ENCODE peak calls at places on chromosomes 3 and 15, in eight cellular contexts. I is tibial nerve, Y is brain microvascular endothelial cell, T is lower lobe of right lung, Q is OCI-LY7, P is uterus, E is dorsolateral prefrontal cortex, M is fibroblast of lung. H is an unnamed sample.

GRCh38 chr15:99169769-99170311 is 65.0 kb downstream of the SYNM start:
- DNase-seq in E (no peak), I (peak), M (peak), Y (peak), T (no peak), Q (no peak), P (peak), H (no peak)

GRCh38 chr15:78714890-78715289 is 73.9 kb upstream of the CHRNB4 start:
- DNase-seq in Y (no peak), T (no peak), M (peak), P (no peak), I (no peak), E (no peak), Q (peak), H (no peak)

GRCh38 chr15:34133511-34133910 is 31.6 kb downstream of the PGBD4 start:
- DNase-seq in T (no peak), I (no peak), Q (no peak), P (no peak), M (no peak), Y (no peak), E (no peak), H (no peak)

GRCh38 chr3:107644631-107645030 is 121.9 kb downstream of the BBX start:
- DNase-seq in I (no peak), P (no peak), Y (no peak), M (no peak), Q (no peak), E (no peak), T (no peak), H (peak)

GRCh38 chr3:11452988-11453847 is 181.0 kb downstream of the ATG7 start:
- DNase-seq in Y (peak), E (no peak), M (peak), T (no peak), P (peak), Q (no peak), I (no peak), H (no peak)

GRCh38 chr3:193572426-193572908 is 17.8 kb upstream of the ATP13A4 start:
- DNase-seq in Y (peak), Q (peak), E (peak), T (no peak), M (peak), P (peak), I (peak), H (peak)

GRCh38 chr15:25882466-25882865 is 19.3 kb upstream of the ATP10A start:
- DNase-seq in E (no peak), Y (peak), I (no peak), P (no peak), Q (no peak), M (no peak), T (no peak), H (no peak)

GRCh38 chr3:43499256-43499655 is 122.6 kb downstream of the ANO10 start:
- DNase-seq in T (no peak), M (no peak), Q (no peak), E (no peak), Y (no peak), I (no peak), P (no peak), H (no peak)

GRCh38 chr3:138381950-138382715 is 33.8 kb downstream of the MRAS start:
- DNase-seq in Q (no peak), E (peak), T (peak), I (peak), M (peak), Y (peak), P (peak), H (peak)

GRCh38 chr15:35182841-35183479 is 97.9 kb upstream of the NANOGP8 start:
- DNase-seq in T (no peak), Q (no peak), M (no peak), E (no peak), I (no peak), P (no peak), Y (no peak), H (no peak)

GRCh38 chr3:110974902-110975301 is 96.7 kb upstream of the NECTIN3 start:
- DNase-seq in P (no peak), T (no peak), I (no peak), Q (no peak), E (no peak), M (peak), Y (no peak), H (no peak)

GRCh38 chr3:190120161-190121060 is at the start of gene P3H2:
- DNase-seq in I (peak), P (peak), Y (peak), T (peak), E (peak), M (peak), Q (no peak), H (peak)

GRCh38 chr3:181103605-181104004 is 114.1 kb upstream of the DNAJC19 start:
- DNase-seq in T (no peak), Q (peak), I (no peak), E (no peak), M (peak), P (no peak), Y (no peak), H (peak)

GRCh38 chr3:116474356-116475200 is 29.3 kb upstream of the LSAMP start:
- DNase-seq in M (no peak), I (no peak), E (no peak), T (no peak), Q (no peak), Y (no peak), P (no peak), H (no peak)

GRCh38 chr15:98776607-98777281 is 128.4 kb downstream of the IGF1R start:
- DNase-seq in M (peak), Q (no peak), T (peak), Y (peak), E (no peak), P (peak), I (peak), H (no peak)

GRCh38 chr3:184687363-184688049 is 24.4 kb downstream of the MAGEF1 start:
- DNase-seq in E (no peak), Q (no peak), T (no peak), I (peak), P (peak), M (no peak), Y (no peak), H (no peak)

GRCh38 chr15:77421370-77421700 is 647 bp downstream of the HMG20A start:
- DNase-seq in T (no peak), P (no peak), I (no peak), Q (peak), E (no peak), Y (no peak), M (no peak), H (peak)

GRCh38 chr15:64490598-64491259 is 30.4 kb downstream of the ZNF609 start:
- DNase-seq in E (no peak), M (peak), I (no peak), Q (no peak), Y (no peak), P (no peak), T (no peak), H (no peak)

GRCh38 chr3:24145981-24146822 is 201.1 kb downstream of the NR1D2 start:
- DNase-seq in Y (peak), P (no peak), I (no peak), M (peak), E (no peak), Q (no peak), T (no peak), H (peak)

GRCh38 chr15:40847225-40847961 is 3.5 kb downstream of the SPINT1 start:
- DNase-seq in P (no peak), E (no peak), M (no peak), T (peak), Q (peak), I (peak), Y (peak), H (peak)

GRCh38 chr3:42535981-42536784 is 33.7 kb downstream of the VIPR1 start:
- DNase-seq in P (no peak), Q (peak), I (no peak), Y (peak), M (no peak), E (no peak), T (no peak), H (peak)

GRCh38 chr3:58521917-58522680 is 14.9 kb downstream of the ACOX2 start:
- DNase-seq in P (no peak), Y (no peak), T (no peak), I (no peak), E (no peak), Q (no peak), M (no peak), H (no peak)

GRCh38 chr15:51876169-51876568 is 46.7 kb downstream of the TMOD3 start:
- DNase-seq in P (no peak), E (no peak), Y (no peak), M (no peak), Q (no peak), T (no peak), I (no peak), H (no peak)

GRCh38 chr3:196641278-196642058 is 2.0 kb downstream of the NRROS start:
- DNase-seq in I (no peak), Q (no peak), E (peak), P (no peak), T (no peak), Y (no peak), M (no peak), H (no peak)

GRCh38 chr3:169865176-169865800 is 4.4 kb downstream of the LRRC31 start:
- DNase-seq in Y (no peak), I (no peak), P (no peak), Q (peak), E (no peak), M (no peak), T (no peak), H (no peak)

GRCh38 chr3:169365993-169366915 is 297.3 kb downstream of the MECOM start:
- DNase-seq in P (no peak), Q (no peak), E (no peak), T (no peak), I (no peak), Y (no peak), M (no peak), H (no peak)

GRCh38 chr15:40330368-40330836 is 6.9 kb downstream of the INAFM2 start:
- DNase-seq in P (peak), I (no peak), M (peak), E (no peak), Y (no peak), Q (no peak), T (peak), H (no peak)

GRCh38 chr3:17753271-17753992 is 11.0 kb upstream of the TBC1D5 start:
- DNase-seq in P (no peak), Q (no peak), E (no peak), Y (no peak), M (no peak), T (no peak), I (no peak), H (no peak)

GRCh38 chr3:17749705-17750293 is 7.4 kb upstream of the TBC1D5 start:
- DNase-seq in P (no peak), T (no peak), I (no peak), M (no peak), Q (no peak), Y (no peak), E (no peak), H (no peak)

GRCh38 chr3:17749281-17749680 is 6.8 kb upstream of the TBC1D5 start:
- DNase-seq in P (no peak), M (no peak), T (no peak), Y (no peak), E (no peak), I (no peak), Q (peak), H (no peak)

GRCh38 chr3:17752851-17753250 is 10.4 kb upstream of the TBC1D5 start:
- DNase-seq in I (no peak), M (no peak), Y (no peak), T (no peak), E (no peak), Q (no peak), P (no peak), H (no peak)

DNA sequence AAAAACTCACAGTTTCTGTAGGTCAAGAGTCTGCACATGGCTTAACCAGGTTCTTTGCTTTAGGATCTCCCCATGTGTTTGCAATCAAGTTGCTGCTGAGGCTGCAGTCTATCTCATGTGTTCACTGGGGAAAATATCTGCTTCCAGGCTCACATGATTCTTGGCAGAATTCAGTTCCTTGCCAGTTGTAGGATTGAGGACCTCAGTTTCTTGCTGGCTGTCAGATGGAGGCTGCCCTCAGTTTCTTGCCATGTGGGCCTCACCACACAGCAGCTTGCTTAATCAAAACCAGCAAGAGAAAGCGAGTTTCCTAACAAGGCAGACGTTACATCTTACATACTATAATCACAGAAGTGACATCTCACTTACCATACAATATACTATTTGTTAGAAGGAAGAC is 10.0 kb upstream of the TBC1D5 start:
- DNase-seq in T (no peak), Q (no peak), I (no peak), P (no peak), Y (no peak), E (no peak), M (no peak), H (no peak)
- TF ChIP-seq CTCF in T (no peak), Q (no peak), I (no peak), P (no peak), Y (no peak), E (no peak), M (no peak), H (no peak)

GRCh38 chr15:83107841-83108181 is 366 bp downstream of the TM6SF1 start:
- DNase-seq in I (no peak), Y (no peak), P (no peak), M (no peak), Q (peak), E (no peak), T (peak), H (no peak)

GRCh38 chr15:83109532-83109931 is 2.1 kb downstream of the TM6SF1 start:
- DNase-seq in E (no peak), P (no peak), T (no peak), M (no peak), Y (no peak), I (no peak), Q (no peak), H (no peak)

GRCh38 chr15:83105450-83105849 is 2.0 kb upstream of the TM6SF1 start:
- DNase-seq in T (no peak), E (no peak), Y (no peak), M (no peak), I (no peak), Q (no peak), P (no peak), H (no peak)

GRCh38 chr15:83108266-83109219 is 1.1 kb downstream of the TM6SF1 start:
- DNase-seq in Y (no peak), Q (peak), T (peak), P (peak), I (peak), E (peak), M (peak), H (no peak)

GRCh38 chr15:83106994-83107840 is at the start of gene TM6SF1:
- DNase-seq in M (no peak), Q (peak), T (peak), P (no peak), I (no peak), E (peak), Y (no peak), H (no peak)
- H3K27ac ChIP-seq in M (no peak), Q (peak), T (peak), P (peak), I (peak), E (no peak), Y (no peak), H (no peak)

GRCh38 chr3:155859859-155860258 is 5.6 kb upstream of the SLC33A1 start:
- DNase-seq in Y (no peak), E (no peak), T (no peak), P (no peak), Q (peak), M (peak), I (no peak), H (no peak)
- TF ChIP-seq CTCF in Y (peak), E (peak), T (peak), P (no peak), Q (peak), M (no peak), I (no peak), H (peak)

GRCh38 chr15:74240897-74241614 is 4.9 kb downstream of the CCDC33 start:
- DNase-seq in E (no peak), P (no peak), Y (no peak), T (no peak), I (no peak), M (no peak), Q (no peak), H (no peak)

GRCh38 chr15:74244818-74245341 is 8.8 kb downstream of the CCDC33 start:
- DNase-seq in I (no peak), M (no peak), Q (no peak), P (no peak), E (no peak), T (no peak), Y (no peak), H (no peak)

GRCh38 chr15:74240002-74240568 is 4.0 kb downstream of the CCDC33 start:
- DNase-seq in P (peak), Y (peak), T (peak), E (peak), Q (no peak), M (peak), I (peak), H (peak)

GRCh38 chr15:74243431-74243830 is 7.3 kb downstream of the CCDC33 start:
- DNase-seq in P (no peak), T (no peak), E (no peak), I (no peak), Q (no peak), M (no peak), Y (no peak), H (no peak)

GRCh38 chr15:74242296-74242929 is 6.3 kb downstream of the CCDC33 start:
- DNase-seq in I (no peak), Q (no peak), P (no peak), E (no peak), M (no peak), T (no peak), Y (peak), H (no peak)
- H3K27ac ChIP-seq in I (no peak), Q (no peak), P (no peak), E (no peak), M (no peak), T (no peak), Y (no peak), H (no peak)

GRCh38 chr15:83992356-83993031 is 243.1 kb upstream of the GOLGA6L4 start:
- DNase-seq in M (no peak), Q (no peak), P (no peak), E (no peak), Y (no peak), I (no peak), T (no peak), H (no peak)

GRCh38 chr15:83991163-83991562 is 244.4 kb upstream of the GOLGA6L4 start:
- DNase-seq in T (no peak), I (no peak), Y (no peak), P (no peak), Q (no peak), M (no peak), E (no peak), H (no peak)

GRCh38 chr15:83999396-84000120 is 236.0 kb upstream of the GOLGA6L4 start:
- DNase-seq in M (no peak), T (no peak), Q (no peak), Y (no peak), P (no peak), I (no peak), E (no peak), H (peak)

GRCh38 chr15:83998486-83998885 is 237.1 kb upstream of the GOLGA6L4 start:
- DNase-seq in I (no peak), M (no peak), T (no peak), P (no peak), Q (no peak), Y (no peak), E (no peak), H (no peak)

GRCh38 chr15:83993591-83993990 is 242.0 kb upstream of the GOLGA6L4 start:
- DNase-seq in I (no peak), Y (no peak), M (no peak), E (no peak), Q (peak), P (no peak), T (no peak), H (no peak)
- TF ChIP-seq CTCF in I (no peak), Y (no peak), M (no peak), E (no peak), Q (peak), P (no peak), T (no peak), H (no peak)

DNA sequence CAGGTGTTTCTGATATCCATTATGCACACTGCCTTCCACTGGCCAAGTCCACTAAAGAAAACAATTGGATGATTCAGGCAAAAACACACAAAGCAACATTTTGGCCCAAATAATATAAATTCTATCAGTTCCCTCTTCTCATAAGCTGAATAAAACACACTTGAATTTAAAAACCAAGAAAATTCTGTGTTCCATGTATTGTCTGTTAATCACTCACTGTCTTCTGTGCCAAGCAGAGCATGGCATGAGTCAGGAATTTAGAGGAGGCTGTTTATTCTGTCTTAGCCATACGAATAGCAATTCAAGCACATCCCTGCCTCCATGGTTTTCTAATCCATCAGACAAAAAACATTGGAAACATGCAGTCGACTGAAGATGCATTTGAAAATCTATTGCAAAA is 215.6 kb upstream of the UMPS start:
- DNase-seq in P (no peak), T (no peak), I (no peak), M (no peak), E (no peak), Q (no peak), Y (no peak), H (no peak)
- H3K27ac ChIP-seq in P (no peak), T (no peak), I (no peak), M (no peak), E (peak), Q (no peak), Y (no peak), H (no peak)

H was measured in RWPE1.